ENCODE peak calls at places on chromosomes 11 and 22, in eight cellular contexts. X, I, M, V, Z, N, H and D are unnamed samples.

GRCh38 chr11:72227316-72228228 is 3.0 kb downstream of the INPPL1 start:
- DNase-seq in X (no peak), I (no peak), H (no peak), Z (no peak), N (no peak), V (no peak), M (peak; percentile 99), D (no peak)

GRCh38 chr11:61157743-61158142 is 3.5 kb downstream of the VPS37C start:
- DNase-seq in I (no peak), N (no peak), Z (no peak), M (no peak), X (no peak), H (no peak), V (no peak), D (no peak)

GRCh38 chr22:30247974-30248373 is 1.4 kb upstream of the LIF start:
- DNase-seq in X (no peak), Z (no peak), H (no peak), M (no peak), V (no peak), I (no peak), N (no peak), D (no peak)

GRCh38 chr11:3823303-3823702 is 14.9 kb downstream of the PGAP2 start:
- DNase-seq in N (no peak), H (no peak), Z (no peak), V (no peak), I (peak; percentile 77), X (peak; percentile 27), M (no peak), D (no peak)

GRCh38 chr22:43823353-43823908 is 11.3 kb upstream of the EFCAB6 start:
- DNase-seq in N (no peak), I (no peak), H (no peak), X (no peak), M (peak; percentile 25), V (no peak), Z (no peak), D (no peak)

GRCh38 chr11:134503104-134503503 is 91.1 kb upstream of the B3GAT1 start:
- DNase-seq in H (no peak), X (no peak), Z (no peak), V (no peak), I (no peak), N (no peak), M (no peak), D (no peak)

GRCh38 chr11:35815556-35816315 is 128.1 kb upstream of the LDLRAD3 start:
- DNase-seq in H (no peak), V (no peak), M (no peak), I (peak; percentile 87), N (no peak), Z (no peak), X (peak; percentile 74), D (no peak)

GRCh38 chr11:61587951-61588695 is 7.2 kb upstream of the SYT7 start:
- DNase-seq in X (no peak), I (no peak), V (peak; percentile 59), M (no peak), N (peak; percentile 48), H (no peak), Z (no peak), D (no peak)

GRCh38 chr22:46627806-46628482 is 7.8 kb downstream of the GRAMD4 start:
- DNase-seq in H (no peak), N (no peak), Z (no peak), X (no peak), V (no peak), I (no peak), M (no peak), D (no peak)